ENCODE peak calls at places on chromosomes 13 and 19, in six cellular contexts. C is fibroblast of pulmonary artery, H is AG04450, U is body of pancreas, S is HCT116, O is skeletal muscle cell. L is an unnamed sample.

GRCh38 chr13:48567521-48568331 is 34.8 kb upstream of the RCBTB2 start:
- DNase-seq in C (peak), H (no peak), U (no peak), S (no peak), O (peak), L (no peak)

GRCh38 chr19:52007436-52007804 is 591 bp downstream of the ZNF615 start:
- DNase-seq in C (peak), H (no peak), U (peak), S (no peak), O (no peak), L (no peak)

GRCh38 chr13:91133941-91134772 is 213.3 kb upstream of the MIR17HG start:
- DNase-seq in C (peak), H (peak), U (peak), S (peak), O (no peak), L (no peak)

GRCh38 chr19:18153555-18154134 is 682 bp downstream of the PIK3R2 start:
- DNase-seq in C (no peak), H (no peak), U (peak), S (no peak), O (no peak), L (no peak)

GRCh38 chr19:5324947-5325346 is 15.7 kb downstream of the PTPRS start:
- DNase-seq in C (no peak), H (no peak), U (no peak), S (no peak), O (no peak), L (no peak)

GRCh38 chr19:41302624-41303351 is 7.2 kb upstream of the CCDC97 start:
- DNase-seq in C (no peak), H (no peak), U (no peak), S (no peak), O (no peak), L (no peak)

GRCh38 chr19:41897181-41897580 is 14.2 kb downstream of the ARHGEF1 start:
- DNase-seq in C (no peak), H (no peak), U (no peak), S (no peak), O (no peak), L (no peak)

GRCh38 chr13:57630661-57631606 is 610 bp upstream of the PCDH17 start:
- DNase-seq in C (no peak), H (no peak), U (peak), S (no peak), O (no peak), L (no peak)

GRCh38 chr13:25347156-25347555 is 24.6 kb upstream of the ATP8A2 start:
- DNase-seq in C (no peak), H (no peak), U (no peak), S (no peak), O (no peak), L (no peak)

GRCh38 chr13:93797463-93797862 is 570.9 kb downstream of the GPC6 start:
- DNase-seq in C (no peak), H (no peak), U (no peak), S (no peak), O (no peak), L (no peak)

GRCh38 chr19:42546831-42547500 is 18.7 kb upstream of the CEACAM1 start:
- DNase-seq in C (no peak), H (no peak), U (no peak), S (no peak), O (no peak), L (no peak)

GRCh38 chr13:89375839-89376238 is 1704.7 kb downstream of the SLITRK5 start:
- DNase-seq in C (peak), H (peak), U (no peak), S (no peak), O (peak), L (no peak)

GRCh38 chr19:40605201-40605971 is 4.2 kb downstream of the LTBP4 start:
- DNase-seq in C (peak), H (no peak), U (peak), S (peak), O (no peak), L (no peak)

GRCh38 chr13:30734434-30734833 is 909 bp upstream of the ALOX5AP start:
- DNase-seq in C (no peak), H (peak), U (no peak), S (no peak), O (no peak), L (peak)

GRCh38 chr13:29924482-29924884 is 74.1 kb upstream of the UBL3 start:
- DNase-seq in C (peak), H (no peak), U (no peak), S (no peak), O (no peak), L (peak)

GRCh38 chr19:40896418-40896796 is 14.4 kb upstream of the CYP2A7 start:
- DNase-seq in C (no peak), H (no peak), U (no peak), S (no peak), O (no peak), L (no peak)

GRCh38 chr19:7456964-7457541 is 31.8 kb downstream of the PEX11G start:
- DNase-seq in C (no peak), H (no peak), U (no peak), S (peak), O (no peak), L (no peak)

GRCh38 chr13:96650301-96650886 is 343.9 kb downstream of the OXGR1 start:
- DNase-seq in C (peak), H (no peak), U (no peak), S (peak), O (peak), L (peak)

GRCh38 chr13:107650081-107650701 is 565.1 kb downstream of the LIG4 start:
- DNase-seq in C (peak), H (no peak), U (peak), S (peak), O (no peak), L (no peak)

GRCh38 chr19:48419158-48419920 is 25.9 kb downstream of the GRIN2D start:
- DNase-seq in C (peak), H (no peak), U (no peak), S (no peak), O (no peak), L (no peak)

GRCh38 chr13:43153436-43154082 is 130.2 kb downstream of the DNAJC15 start:
- DNase-seq in C (peak), H (peak), U (no peak), S (no peak), O (peak), L (peak)

GRCh38 chr19:29121684-29122083 is 91.3 kb downstream of the UQCRFS1 start:
- DNase-seq in C (no peak), H (no peak), U (no peak), S (no peak), O (no peak), L (no peak)

GRCh38 chr13:96661612-96662011 is 332.7 kb downstream of the OXGR1 start:
- DNase-seq in C (no peak), H (no peak), U (no peak), S (no peak), O (no peak), L (no peak)

GRCh38 chr19:35144600-35145436 is 1.8 kb downstream of the FXYD7 start:
- DNase-seq in C (no peak), H (no peak), U (peak), S (no peak), O (no peak), L (no peak)

GRCh38 chr13:111584101-111584500 is 263.7 kb downstream of the TEX29 start:
- DNase-seq in C (no peak), H (no peak), U (no peak), S (no peak), O (no peak), L (no peak)

GRCh38 chr19:58519087-58519354 is 589 bp downstream of the ZBTB45 start:
- DNase-seq in C (peak), H (no peak), U (peak), S (no peak), O (peak), L (peak)

GRCh38 chr13:41179593-41180250 is 14.6 kb downstream of the KBTBD7 start:
- DNase-seq in C (peak), H (no peak), U (no peak), S (no peak), O (peak), L (no peak)

GRCh38 chr13:113411216-113412023 is 41.9 kb downstream of the ADPRHL1 start:
- DNase-seq in C (peak), H (peak), U (no peak), S (peak), O (peak), L (peak)

GRCh38 chr13:97371486-97372109 is 62.4 kb upstream of the RAP2A start:
- DNase-seq in C (no peak), H (no peak), U (no peak), S (no peak), O (no peak), L (no peak)

GRCh38 chr19:19474950-19475781 is 40.2 kb downstream of the TSSK6 start:
- DNase-seq in C (no peak), H (no peak), U (no peak), S (no peak), O (peak), L (no peak)
- H3K4me3 ChIP-seq in C (no peak), H (no peak), U (no peak), S (no peak), O (no peak), L (no peak)

GRCh38 chr19:33062902-33063301 is 1.8 kb downstream of the RHPN2 start:
- DNase-seq in C (no peak), H (no peak), U (no peak), S (no peak), O (no peak), L (no peak)
- H3K4me3 ChIP-seq in C (no peak), H (no peak), U (no peak), S (peak), O (no peak), L (peak)

GRCh38 chr19:10478903-10479384 is 24.2 kb downstream of the KEAP1 start:
- DNase-seq in C (peak), H (peak), U (peak), S (peak), O (peak), L (no peak)
- H3K4me3 ChIP-seq in C (peak), H (peak), U (no peak), S (no peak), O (peak), L (peak)

DNA sequence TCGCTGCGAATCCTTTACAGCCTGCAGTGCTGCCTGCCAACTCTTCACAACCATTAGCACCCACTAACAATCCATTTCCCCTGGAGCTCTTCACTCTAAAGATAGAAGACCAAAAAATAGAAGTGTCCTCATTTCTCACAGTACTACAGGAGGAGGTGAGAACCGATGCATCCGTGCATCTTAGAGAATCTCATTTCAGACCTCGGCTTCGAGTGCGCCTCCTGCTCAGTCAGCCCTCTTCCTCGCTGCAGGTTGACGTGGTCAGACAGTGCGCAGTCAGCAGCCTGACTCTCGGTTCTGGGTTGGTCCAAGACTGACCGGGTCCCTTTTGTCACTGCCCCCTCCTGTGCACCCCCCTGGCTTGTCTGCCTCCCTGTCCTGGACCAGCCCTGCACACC is 85.3 kb downstream of the RAB20 start:
- DNase-seq in C (no peak), H (no peak), U (no peak), S (no peak), O (no peak), L (no peak)
- H3K4me3 ChIP-seq in C (no peak), H (no peak), U (no peak), S (no peak), O (no peak), L (no peak)

DNA sequence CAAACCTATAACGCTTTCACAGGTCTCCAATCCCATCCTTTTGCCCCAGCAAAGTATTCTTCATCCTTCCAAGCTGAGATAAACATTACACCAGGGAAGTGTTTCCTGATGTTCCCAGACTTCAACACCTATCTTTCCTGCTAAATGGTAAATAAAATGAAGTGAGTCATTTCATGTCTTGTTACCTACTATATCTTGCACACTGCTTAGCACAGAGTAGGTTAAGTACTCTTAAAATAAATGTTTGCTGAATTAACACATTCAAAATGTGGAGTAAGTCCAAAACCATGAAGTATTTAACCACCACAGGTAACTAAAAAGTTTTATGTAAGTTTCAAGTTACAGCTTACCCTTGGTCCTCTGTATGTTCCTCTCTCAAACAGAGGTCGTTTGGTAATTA is 3.4 kb downstream of the RBM26 start:
- DNase-seq in C (no peak), H (no peak), U (no peak), S (no peak), O (no peak), L (no peak)
- H3K4me3 ChIP-seq in C (no peak), H (no peak), U (no peak), S (no peak), O (no peak), L (no peak)

GRCh38 chr19:12794196-12794921 is 3.1 kb downstream of the JUNB start:
- DNase-seq in C (peak), H (no peak), U (no peak), S (no peak), O (no peak), L (no peak)
- H3K4me3 ChIP-seq in C (peak), H (peak), U (no peak), S (peak), O (peak), L (peak)

GRCh38 chr13:61415749-61416148 is at the start of gene PCDH20:
- DNase-seq in C (no peak), H (no peak), U (no peak), S (no peak), O (no peak), L (no peak)
- H3K4me3 ChIP-seq in C (peak), H (no peak), U (no peak), S (no peak), O (peak), L (peak)

GRCh38 chr13:106033634-106034033 is 501.8 kb downstream of the EFNB2 start:
- DNase-seq in C (peak), H (peak), U (no peak), S (no peak), O (peak), L (no peak)
- H3K4me3 ChIP-seq in C (no peak), H (no peak), U (no peak), S (no peak), O (no peak), L (no peak)

GRCh38 chr13:34430294-34430693 is 511.8 kb upstream of the NBEA start:
- DNase-seq in C (peak), H (no peak), U (no peak), S (no peak), O (peak), L (no peak)

GRCh38 chr13:34437873-34438272 is 504.2 kb upstream of the NBEA start:
- DNase-seq in C (no peak), H (no peak), U (no peak), S (no peak), O (no peak), L (no peak)

GRCh38 chr13:34432234-34432633 is 509.8 kb upstream of the NBEA start:
- DNase-seq in C (no peak), H (no peak), U (no peak), S (no peak), O (no peak), L (no peak)

DNA sequence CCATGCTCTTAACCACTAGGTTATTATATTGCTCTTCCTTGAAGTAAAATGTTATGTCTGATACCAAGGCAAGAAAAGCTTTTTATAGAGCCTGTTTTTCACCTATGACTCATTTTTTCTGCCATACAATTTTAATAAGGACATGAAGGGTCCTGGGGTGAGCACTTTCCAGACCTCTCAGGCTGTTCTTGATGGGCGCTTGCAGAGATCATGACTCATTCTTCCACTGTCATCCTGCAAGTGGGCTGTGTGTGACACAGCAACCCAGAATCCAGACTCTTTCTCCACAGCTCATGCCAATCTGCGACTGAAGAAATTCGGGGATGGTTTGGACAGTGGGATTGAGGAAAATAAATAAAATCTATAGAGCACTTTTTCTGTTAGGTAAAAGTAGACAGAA is 506.7 kb upstream of the NBEA start:
- DNase-seq in C (peak), H (no peak), U (no peak), S (peak), O (no peak), L (no peak)
- H3K4me3 ChIP-seq in C (no peak), H (no peak), U (no peak), S (no peak), O (no peak), L (no peak)